ENCODE peak calls at places on chromosomes 5 and 9, in nine cellular contexts. One of them, this sample, is unnamed.

GRCh38 chr5:112862085-112862484 is 998 bp downstream of the SRP19 start:
- DNase-seq in non-pigmented ciliary epithelial cell: no peak
- DNase-seq in A549: no peak
- DNase-seq in activated naive CD4-positive, alpha-beta T cell: no peak
- DNase-seq in left lung: no peak
- DNase-seq in NCI-H1417: peak
- DNase-seq in left ventricle myocardium superior: no peak
- DNase-seq in ELF-1: peak
- DNase-seq in CD8-positive, alpha-beta memory T cell: no peak
- DNase-seq in this sample: no peak

GRCh38 chr5:12292610-12293204 is 388.5 kb upstream of the CTNND2 start:
- DNase-seq in non-pigmented ciliary epithelial cell: no peak
- DNase-seq in left lung: no peak
- DNase-seq in left ventricle myocardium superior: no peak
- DNase-seq in CD8-positive, alpha-beta memory T cell: no peak
- DNase-seq in activated naive CD4-positive, alpha-beta T cell: no peak
- DNase-seq in NCI-H1417: no peak
- DNase-seq in ELF-1: peak
- DNase-seq in A549: no peak
- DNase-seq in this sample: no peak

GRCh38 chr9:131713016-131713415 is 26.9 kb downstream of the RAPGEF1 start:
- DNase-seq in CD8-positive, alpha-beta memory T cell: no peak
- DNase-seq in left ventricle myocardium superior: no peak
- DNase-seq in left lung: no peak
- DNase-seq in ELF-1: no peak
- DNase-seq in A549: no peak
- DNase-seq in NCI-H1417: no peak
- DNase-seq in non-pigmented ciliary epithelial cell: no peak
- DNase-seq in activated naive CD4-positive, alpha-beta T cell: no peak
- DNase-seq in this sample: no peak

GRCh38 chr5:60447488-60447920 is 252.5 kb downstream of the DEPDC1B start:
- DNase-seq in left lung: no peak
- DNase-seq in non-pigmented ciliary epithelial cell: no peak
- DNase-seq in A549: no peak
- DNase-seq in ELF-1: no peak
- DNase-seq in CD8-positive, alpha-beta memory T cell: no peak
- DNase-seq in activated naive CD4-positive, alpha-beta T cell: no peak
- DNase-seq in NCI-H1417: no peak
- DNase-seq in left ventricle myocardium superior: no peak
- DNase-seq in this sample: no peak

GRCh38 chr5:117888688-117889087 is 1099.7 kb downstream of the DTWD2 start:
- DNase-seq in ELF-1: no peak
- DNase-seq in activated naive CD4-positive, alpha-beta T cell: no peak
- DNase-seq in A549: no peak
- DNase-seq in non-pigmented ciliary epithelial cell: no peak
- DNase-seq in left lung: no peak
- DNase-seq in NCI-H1417: no peak
- DNase-seq in CD8-positive, alpha-beta memory T cell: no peak
- DNase-seq in left ventricle myocardium superior: no peak
- DNase-seq in this sample: no peak

GRCh38 chr5:66498791-66499207 is 97.4 kb upstream of the MAST4 start:
- DNase-seq in NCI-H1417: no peak
- DNase-seq in CD8-positive, alpha-beta memory T cell: no peak
- DNase-seq in ELF-1: no peak
- DNase-seq in non-pigmented ciliary epithelial cell: no peak
- DNase-seq in left lung: no peak
- DNase-seq in A549: no peak
- DNase-seq in activated naive CD4-positive, alpha-beta T cell: no peak
- DNase-seq in left ventricle myocardium superior: no peak
- DNase-seq in this sample: no peak

GRCh38 chr5:67474597-67475238 is 278.1 kb upstream of the CD180 start:
- DNase-seq in ELF-1: no peak
- DNase-seq in NCI-H1417: no peak
- DNase-seq in left lung: no peak
- DNase-seq in non-pigmented ciliary epithelial cell: no peak
- DNase-seq in activated naive CD4-positive, alpha-beta T cell: no peak
- DNase-seq in CD8-positive, alpha-beta memory T cell: no peak
- DNase-seq in left ventricle myocardium superior: no peak
- DNase-seq in A549: no peak
- DNase-seq in this sample: no peak

GRCh38 chr5:173789031-173789920 is 98.9 kb upstream of the CPEB4 start:
- DNase-seq in left lung: peak
- DNase-seq in ELF-1: no peak
- DNase-seq in NCI-H1417: no peak
- DNase-seq in activated naive CD4-positive, alpha-beta T cell: no peak
- DNase-seq in CD8-positive, alpha-beta memory T cell: no peak
- DNase-seq in non-pigmented ciliary epithelial cell: peak
- DNase-seq in left ventricle myocardium superior: no peak
- DNase-seq in A549: no peak
- DNase-seq in this sample: no peak

GRCh38 chr5:170576602-170577584 is 73.1 kb downstream of the KCNIP1 start:
- DNase-seq in activated naive CD4-positive, alpha-beta T cell: no peak
- DNase-seq in NCI-H1417: no peak
- DNase-seq in non-pigmented ciliary epithelial cell: no peak
- DNase-seq in left lung: no peak
- DNase-seq in ELF-1: no peak
- DNase-seq in A549: no peak
- DNase-seq in left ventricle myocardium superior: no peak
- DNase-seq in CD8-positive, alpha-beta memory T cell: no peak
- DNase-seq in this sample: no peak

GRCh38 chr5:140591747-140592372 is 27.2 kb downstream of the SLC35A4 start:
- DNase-seq in left ventricle myocardium superior: no peak
- DNase-seq in NCI-H1417: no peak
- DNase-seq in left lung: no peak
- DNase-seq in ELF-1: no peak
- DNase-seq in non-pigmented ciliary epithelial cell: no peak
- DNase-seq in CD8-positive, alpha-beta memory T cell: no peak
- DNase-seq in A549: no peak
- DNase-seq in activated naive CD4-positive, alpha-beta T cell: no peak
- DNase-seq in this sample: no peak

GRCh38 chr9:16825971-16826370 is 44.5 kb downstream of the BNC2 start:
- DNase-seq in A549: no peak
- DNase-seq in activated naive CD4-positive, alpha-beta T cell: no peak
- DNase-seq in non-pigmented ciliary epithelial cell: peak
- DNase-seq in ELF-1: peak
- DNase-seq in left lung: no peak
- DNase-seq in CD8-positive, alpha-beta memory T cell: no peak
- DNase-seq in left ventricle myocardium superior: no peak
- DNase-seq in NCI-H1417: no peak
- DNase-seq in this sample: no peak

GRCh38 chr5:39219433-39219832 is at the start of gene FYB1:
- DNase-seq in ELF-1: no peak
- DNase-seq in left ventricle myocardium superior: peak
- DNase-seq in CD8-positive, alpha-beta memory T cell: no peak
- DNase-seq in NCI-H1417: no peak
- DNase-seq in non-pigmented ciliary epithelial cell: no peak
- DNase-seq in left lung: peak
- DNase-seq in A549: no peak
- DNase-seq in activated naive CD4-positive, alpha-beta T cell: no peak
- DNase-seq in this sample: no peak

GRCh38 chr9:36268007-36268427 is 9.8 kb upstream of the GNE start:
- DNase-seq in non-pigmented ciliary epithelial cell: no peak
- DNase-seq in A549: no peak
- DNase-seq in activated naive CD4-positive, alpha-beta T cell: no peak
- DNase-seq in NCI-H1417: no peak
- DNase-seq in ELF-1: no peak
- DNase-seq in left ventricle myocardium superior: no peak
- DNase-seq in left lung: no peak
- DNase-seq in CD8-positive, alpha-beta memory T cell: no peak
- DNase-seq in this sample: no peak

GRCh38 chr5:61559722-61560121 is 227.7 kb downstream of the ZSWIM6 start:
- DNase-seq in left ventricle myocardium superior: no peak
- DNase-seq in non-pigmented ciliary epithelial cell: no peak
- DNase-seq in NCI-H1417: no peak
- DNase-seq in left lung: no peak
- DNase-seq in activated naive CD4-positive, alpha-beta T cell: no peak
- DNase-seq in CD8-positive, alpha-beta memory T cell: no peak
- DNase-seq in ELF-1: no peak
- DNase-seq in A549: no peak
- DNase-seq in this sample: no peak